ENCODE peak calls at places on chromosomes 4 and X, in nine cellular contexts. X is progenitor cell of endocrine pancreas; V is esophagus squamous epithelium; I is stimulated activated naive B cell treated with anti-CD40 and anti-IgM and Interleukin-4, amounts not matched to agents 10 μg/mL and 1 μg/mL and 100 μg/mL, for 72 hours; P is NCI-H774; A is epithelial cell of esophagus; U is fibroblast of lung; B is activated CD8-positive, alpha-beta memory T cell treated with anti-CD3 and anti-CD28 coated beads for 24 hours; M is Right ventricle myocardium superior. W is an unnamed sample.
A peak's percentile ranks its signal among the peaks of the same experiment; 100 is the strongest.

GRCh38 chr4:110867251-110867960 is 244.5 kb upstream of the PITX2 start:
- DNase-seq in X (no peak), V (no peak), I (no peak), P (no peak), A (peak; percentile 53), U (no peak), B (no peak), M (no peak), W (no peak)

GRCh38 chr4:168474660-168475320 is 5.5 kb downstream of the DDX60L start:
- DNase-seq in X (no peak), V (no peak), I (no peak), P (no peak), A (no peak), U (no peak), B (no peak), M (no peak), W (no peak)

GRCh38 chr4:174686826-174687225 is 142.2 kb downstream of the GLRA3 start:
- DNase-seq in X (no peak), V (no peak), I (no peak), P (no peak), A (no peak), U (no peak), B (no peak), M (no peak), W (no peak)

GRCh38 chrX:40952855-40953254 is 132.4 kb upstream of the USP9X start:
- DNase-seq in X (no peak), V (no peak), I (peak; percentile 29), P (no peak), A (no peak), U (peak; percentile 44), B (no peak), M (no peak), W (no peak)

GRCh38 chrX:13220916-13221315 is 98.9 kb downstream of the ATXN3L start:
- DNase-seq in X (no peak), V (no peak), I (no peak), P (no peak), A (peak; percentile 84), U (peak; percentile 63), B (no peak), M (no peak), W (no peak)

GRCh38 chrX:134368140-134368539 is 91.8 kb upstream of the HPRT1 start:
- DNase-seq in X (no peak), V (no peak), I (no peak), P (no peak), A (peak; percentile 24), U (no peak), B (no peak), M (no peak), W (no peak)

GRCh38 chr4:177313263-177313662 is 3.6 kb downstream of the NEIL3 start:
- DNase-seq in X (no peak), V (no peak), I (no peak), P (no peak), A (peak; percentile 51), U (peak; percentile 53), B (no peak), M (no peak), W (no peak)

GRCh38 chrX:114162068-114162735 is 421.7 kb upstream of the HTR2C start:
- DNase-seq in X (no peak), V (no peak), I (no peak), P (no peak), A (no peak), U (no peak), B (no peak), M (no peak), W (no peak)

GRCh38 chr4:106892786-106893185 is 143.3 kb downstream of the DKK2 start:
- DNase-seq in X (no peak), V (no peak), I (no peak), P (no peak), A (no peak), U (no peak), B (no peak), M (no peak), W (no peak)

GRCh38 chr4:8675383-8675782 is 82.8 kb downstream of the CPZ start:
- DNase-seq in X (peak; percentile 77), V (no peak), I (no peak), P (no peak), A (no peak), U (no peak), B (no peak), M (no peak), W (no peak)

GRCh38 chrX:100913111-100913510 is 15.6 kb downstream of the XKRX start:
- DNase-seq in X (no peak), V (no peak), I (no peak), P (no peak), A (peak; percentile 59), U (no peak), B (no peak), M (no peak), W (no peak)

GRCh38 chr4:15677507-15677988 is 4.1 kb upstream of the FAM200B start:
- DNase-seq in X (no peak), V (no peak), I (no peak), P (no peak), A (peak; percentile 99), U (peak; percentile 47), B (no peak), M (no peak), W (no peak)

GRCh38 chrX:1246816-1247215 is 21.8 kb upstream of the CSF2RA start:
- DNase-seq in X (peak; percentile 71), V (peak; percentile 0), I (peak; percentile 80), P (peak; percentile 0), A (peak; percentile 24), U (peak; percentile 3), B (peak; percentile 97), M (peak; percentile 86), W (no peak)

GRCh38 chr4:3391422-3391821 is 50.3 kb upstream of the HGFAC start:
- DNase-seq in X (no peak), V (no peak), I (no peak), P (no peak), A (no peak), U (no peak), B (no peak), M (no peak), W (no peak)

GRCh38 chrX:154056739-154057367 is 37.2 kb upstream of the IRAK1 start:
- DNase-seq in X (no peak), V (no peak), I (no peak), P (peak; percentile 76), A (peak; percentile 69), U (no peak), B (no peak), M (no peak), W (no peak)

GRCh38 chr4:84503495-84504437 is 4.7 kb upstream of the NKX6-1 start:
- DNase-seq in X (no peak), V (no peak), I (no peak), P (peak; percentile 42), A (peak; percentile 75), U (peak; percentile 77), B (no peak), M (no peak), W (peak; percentile 36)

GRCh38 chr4:144564358-144564757 is 81.6 kb upstream of the HHIP start:
- DNase-seq in X (no peak), V (no peak), I (no peak), P (no peak), A (no peak), U (no peak), B (no peak), M (no peak), W (no peak)

GRCh38 chrX:68570598-68570997 is 71.7 kb downstream of the YIPF6 start:
- DNase-seq in X (no peak), V (no peak), I (no peak), P (no peak), A (peak; percentile 9), U (no peak), B (no peak), M (no peak), W (no peak)

GRCh38 chr4:102104278-102104677 is 241.0 kb downstream of the SLC39A8 start:
- DNase-seq in X (no peak), V (no peak), I (no peak), P (no peak), A (no peak), U (no peak), B (no peak), M (no peak), W (no peak)